ENCODE peak calls at places on chromosomes 6 and 20, in four cellular contexts. One of them, this sample, is unnamed.

GRCh38 chr6:28974505-28974904 is 30.6 kb downstream of the ZNF311 start:
- DNase-seq in renal cortical epithelial cell: no peak
- DNase-seq in stimulated activated CD4-positive, alpha-beta T cell treated with anti-CD3 and anti-CD28 coated beads, TNF-alpha, amount 100 ng/mL, for 24 hours: no peak
- DNase-seq in nephron progenitor cell: no peak
- DNase-seq in this sample: no peak

GRCh38 chr20:4242376-4242775 is 227.0 kb upstream of the RNF24 start:
- DNase-seq in renal cortical epithelial cell: no peak
- DNase-seq in stimulated activated CD4-positive, alpha-beta T cell treated with anti-CD3 and anti-CD28 coated beads, TNF-alpha, amount 100 ng/mL, for 24 hours: no peak
- DNase-seq in nephron progenitor cell: no peak
- DNase-seq in this sample: no peak

GRCh38 chr6:109187399-109188114 is 92.2 kb downstream of the CEP57L1 start:
- DNase-seq in renal cortical epithelial cell: peak; percentile 38
- DNase-seq in stimulated activated CD4-positive, alpha-beta T cell treated with anti-CD3 and anti-CD28 coated beads, TNF-alpha, amount 100 ng/mL, for 24 hours: peak; percentile 42
- DNase-seq in nephron progenitor cell: peak; percentile 62
- DNase-seq in this sample: peak; percentile 20

GRCh38 chr20:21503345-21503744 is 10.5 kb downstream of the NKX2-2 start:
- DNase-seq in renal cortical epithelial cell: peak; percentile 53
- DNase-seq in stimulated activated CD4-positive, alpha-beta T cell treated with anti-CD3 and anti-CD28 coated beads, TNF-alpha, amount 100 ng/mL, for 24 hours: no peak
- DNase-seq in nephron progenitor cell: no peak
- DNase-seq in this sample: no peak

GRCh38 chr6:14035448-14035847 is 82.1 kb upstream of the CD83 start:
- DNase-seq in renal cortical epithelial cell: peak; percentile 95
- DNase-seq in stimulated activated CD4-positive, alpha-beta T cell treated with anti-CD3 and anti-CD28 coated beads, TNF-alpha, amount 100 ng/mL, for 24 hours: no peak
- DNase-seq in nephron progenitor cell: no peak
- DNase-seq in this sample: no peak

GRCh38 chr20:63810730-63811490 is 20.2 kb downstream of the ZBTB46 start:
- DNase-seq in renal cortical epithelial cell: no peak
- DNase-seq in stimulated activated CD4-positive, alpha-beta T cell treated with anti-CD3 and anti-CD28 coated beads, TNF-alpha, amount 100 ng/mL, for 24 hours: no peak
- DNase-seq in nephron progenitor cell: no peak
- DNase-seq in this sample: no peak

GRCh38 chr6:139154885-139155547 is 20.1 kb downstream of the HECA start:
- DNase-seq in renal cortical epithelial cell: no peak
- DNase-seq in stimulated activated CD4-positive, alpha-beta T cell treated with anti-CD3 and anti-CD28 coated beads, TNF-alpha, amount 100 ng/mL, for 24 hours: no peak
- DNase-seq in nephron progenitor cell: no peak
- DNase-seq in this sample: no peak

GRCh38 chr6:170473226-170473789 is 79.8 kb downstream of the PSMB1 start:
- DNase-seq in renal cortical epithelial cell: no peak
- DNase-seq in stimulated activated CD4-positive, alpha-beta T cell treated with anti-CD3 and anti-CD28 coated beads, TNF-alpha, amount 100 ng/mL, for 24 hours: no peak
- DNase-seq in nephron progenitor cell: no peak
- DNase-seq in this sample: no peak

GRCh38 chr6:125824946-125825786 is 34.4 kb downstream of the NCOA7 start:
- DNase-seq in renal cortical epithelial cell: no peak
- DNase-seq in stimulated activated CD4-positive, alpha-beta T cell treated with anti-CD3 and anti-CD28 coated beads, TNF-alpha, amount 100 ng/mL, for 24 hours: no peak
- DNase-seq in nephron progenitor cell: no peak
- DNase-seq in this sample: no peak

GRCh38 chr20:44271915-44272663 is 25.0 kb downstream of the GDAP1L1 start:
- DNase-seq in renal cortical epithelial cell: no peak
- DNase-seq in stimulated activated CD4-positive, alpha-beta T cell treated with anti-CD3 and anti-CD28 coated beads, TNF-alpha, amount 100 ng/mL, for 24 hours: no peak
- DNase-seq in nephron progenitor cell: no peak
- DNase-seq in this sample: no peak

GRCh38 chr6:149963212-149963461 is 606 bp upstream of the ULBP1 start:
- DNase-seq in renal cortical epithelial cell: no peak
- DNase-seq in stimulated activated CD4-positive, alpha-beta T cell treated with anti-CD3 and anti-CD28 coated beads, TNF-alpha, amount 100 ng/mL, for 24 hours: no peak
- DNase-seq in nephron progenitor cell: no peak
- DNase-seq in this sample: no peak

GRCh38 chr20:53872561-53873248 is 197.7 kb downstream of the BCAS1 start:
- DNase-seq in renal cortical epithelial cell: peak; percentile 50
- DNase-seq in stimulated activated CD4-positive, alpha-beta T cell treated with anti-CD3 and anti-CD28 coated beads, TNF-alpha, amount 100 ng/mL, for 24 hours: peak; percentile 27
- DNase-seq in nephron progenitor cell: no peak
- DNase-seq in this sample: peak; percentile 35

GRCh38 chr6:125153541-125154183 is at the start of gene TPD52L1:
- DNase-seq in renal cortical epithelial cell: peak; percentile 64
- DNase-seq in stimulated activated CD4-positive, alpha-beta T cell treated with anti-CD3 and anti-CD28 coated beads, TNF-alpha, amount 100 ng/mL, for 24 hours: peak; percentile 19
- DNase-seq in nephron progenitor cell: peak; percentile 83
- DNase-seq in this sample: peak; percentile 58

GRCh38 chr6:33689879-33690278 is 21.6 kb downstream of the UQCC2 start:
- DNase-seq in renal cortical epithelial cell: no peak
- DNase-seq in stimulated activated CD4-positive, alpha-beta T cell treated with anti-CD3 and anti-CD28 coated beads, TNF-alpha, amount 100 ng/mL, for 24 hours: no peak
- DNase-seq in nephron progenitor cell: no peak
- DNase-seq in this sample: no peak

GRCh38 chr6:132816665-132817064 is 2.3 kb downstream of the RPS12 start:
- DNase-seq in renal cortical epithelial cell: no peak
- DNase-seq in stimulated activated CD4-positive, alpha-beta T cell treated with anti-CD3 and anti-CD28 coated beads, TNF-alpha, amount 100 ng/mL, for 24 hours: no peak
- DNase-seq in nephron progenitor cell: no peak
- DNase-seq in this sample: no peak

GRCh38 chr6:52063584-52064400 is 23.6 kb downstream of the PKHD1 start:
- DNase-seq in renal cortical epithelial cell: peak; percentile 88
- DNase-seq in stimulated activated CD4-positive, alpha-beta T cell treated with anti-CD3 and anti-CD28 coated beads, TNF-alpha, amount 100 ng/mL, for 24 hours: peak; percentile 38
- DNase-seq in nephron progenitor cell: peak; percentile 40
- DNase-seq in this sample: peak; percentile 50

GRCh38 chr6:130843575-130844320 is 16.5 kb downstream of the SMLR1 start:
- DNase-seq in renal cortical epithelial cell: peak; percentile 26
- DNase-seq in stimulated activated CD4-positive, alpha-beta T cell treated with anti-CD3 and anti-CD28 coated beads, TNF-alpha, amount 100 ng/mL, for 24 hours: no peak
- DNase-seq in nephron progenitor cell: no peak
- DNase-seq in this sample: peak; percentile 2

GRCh38 chr6:40477246-40478126 is 109.7 kb downstream of the LRFN2 start:
- DNase-seq in renal cortical epithelial cell: no peak
- DNase-seq in stimulated activated CD4-positive, alpha-beta T cell treated with anti-CD3 and anti-CD28 coated beads, TNF-alpha, amount 100 ng/mL, for 24 hours: no peak
- DNase-seq in nephron progenitor cell: no peak
- DNase-seq in this sample: peak; percentile 2

GRCh38 chr20:23331951-23332350 is 18.6 kb upstream of the NXT1 start:
- DNase-seq in renal cortical epithelial cell: peak; percentile 27
- DNase-seq in stimulated activated CD4-positive, alpha-beta T cell treated with anti-CD3 and anti-CD28 coated beads, TNF-alpha, amount 100 ng/mL, for 24 hours: no peak
- DNase-seq in nephron progenitor cell: no peak
- DNase-seq in this sample: no peak

GRCh38 chr20:32077192-32077591 is 25.1 kb downstream of the HCK start:
- DNase-seq in renal cortical epithelial cell: no peak
- DNase-seq in stimulated activated CD4-positive, alpha-beta T cell treated with anti-CD3 and anti-CD28 coated beads, TNF-alpha, amount 100 ng/mL, for 24 hours: no peak
- DNase-seq in nephron progenitor cell: no peak
- DNase-seq in this sample: no peak

GRCh38 chr20:63116412-63117106 is 99.4 kb downstream of the YTHDF1 start:
- DNase-seq in renal cortical epithelial cell: no peak
- DNase-seq in stimulated activated CD4-positive, alpha-beta T cell treated with anti-CD3 and anti-CD28 coated beads, TNF-alpha, amount 100 ng/mL, for 24 hours: no peak
- DNase-seq in nephron progenitor cell: peak; percentile 90
- DNase-seq in this sample: no peak

GRCh38 chr6:13242590-13242989 is 85.7 kb downstream of the TBC1D7 start:
- DNase-seq in renal cortical epithelial cell: no peak
- DNase-seq in stimulated activated CD4-positive, alpha-beta T cell treated with anti-CD3 and anti-CD28 coated beads, TNF-alpha, amount 100 ng/mL, for 24 hours: no peak
- DNase-seq in nephron progenitor cell: no peak
- DNase-seq in this sample: no peak

GRCh38 chr6:3226422-3227362 is 761 bp downstream of the TUBB2B start:
- DNase-seq in renal cortical epithelial cell: peak; percentile 66
- DNase-seq in stimulated activated CD4-positive, alpha-beta T cell treated with anti-CD3 and anti-CD28 coated beads, TNF-alpha, amount 100 ng/mL, for 24 hours: no peak
- DNase-seq in nephron progenitor cell: peak; percentile 68
- DNase-seq in this sample: no peak